ENCODE peak calls at places on chromosomes 12 and 14, in four cellular contexts. C is pulmonary artery endothelial cell; I is activated CD4-positive, alpha-beta T cell treated with anti-CD3 and anti-CD28 coated beads, Interleukin-2, amount 50 U/mL, for 1 hour; Q is ACHN. Z is an unnamed sample.

GRCh38 chr12:28012333-28012918 is 39.9 kb upstream of the PTHLH start:
- DNase-seq in I (no peak), Q (no peak), C (no peak), Z (no peak)

GRCh38 chr14:22466520-22466919 is 122.5 kb downstream of the DAD1 start:
- DNase-seq in I (no peak), Q (no peak), C (no peak), Z (no peak)

GRCh38 chr14:102277874-102278630 is 26.9 kb downstream of the MOK start:
- DNase-seq in I (no peak), C (no peak), Q (no peak), Z (no peak)

GRCh38 chr14:34501997-34502396 is 37.5 kb downstream of the EAPP start:
- DNase-seq in I (no peak), C (no peak), Q (no peak), Z (no peak)

GRCh38 chr12:67772276-67773169 is 124.0 kb downstream of the DYRK2 start:
- DNase-seq in C (no peak), I (no peak), Q (no peak), Z (peak; percentile 55)

GRCh38 chr12:74747305-74747704 is 209.7 kb downstream of the ATXN7L3B start:
- DNase-seq in Q (peak; percentile 60), C (no peak), I (no peak), Z (no peak)

GRCh38 chr12:111076611-111077451 is 156.5 kb upstream of the MYL2 start:
- DNase-seq in C (no peak), I (no peak), Q (no peak), Z (no peak)

GRCh38 chr12:86233126-86233525 is 23.1 kb downstream of the MGAT4C start:
- DNase-seq in C (peak; percentile 30), I (no peak), Q (no peak), Z (no peak)

GRCh38 chr12:107917912-107918800 is 143.7 kb downstream of the ASCL4 start:
- DNase-seq in Q (peak; percentile 43), C (no peak), I (no peak), Z (no peak)

GRCh38 chr14:77181603-77182437 is at the start of gene TMEM63C:
- DNase-seq in C (no peak), Q (peak; percentile 77), I (peak; percentile 34), Z (no peak)

GRCh38 chr12:62833634-62834033 is 101.3 kb downstream of the PPM1H start:
- DNase-seq in I (no peak), C (no peak), Q (no peak), Z (no peak)

GRCh38 chr14:46245281-46245680 is 406.3 kb downstream of the RPL10L start:
- DNase-seq in I (no peak), C (no peak), Q (no peak), Z (no peak)

GRCh38 chr12:112191840-112192321 is 66.5 kb downstream of the TRAFD1 start:
- DNase-seq in Q (no peak), C (no peak), I (no peak), Z (peak; percentile 36)

Z was measured in AG08396.